ENCODE peak calls at places on chromosomes 6 and 20, in four cellular contexts. One of them, this sample, is unnamed. For H3K27me3, the result is how much of the 10 kb centered on the place peaks cover.

GRCh38 chr6:107511410-107512070 is 21.6 kb downstream of the SOBP start:
- DNase-seq in neuronal stem cell: no peak
- DNase-seq in fibroblast of lung: no peak
- DNase-seq in endothelial cell of umbilical vein: no peak
- DNase-seq in this sample: no peak

GRCh38 chr6:92684386-92684785 is 735.0 kb downstream of the EPHA7 start:
- DNase-seq in neuronal stem cell: no peak
- DNase-seq in fibroblast of lung: peak
- DNase-seq in endothelial cell of umbilical vein: no peak
- DNase-seq in this sample: no peak

GRCh38 chr20:41923604-41924003 is 305.4 kb upstream of the CHD6 start:
- DNase-seq in neuronal stem cell: no peak
- DNase-seq in fibroblast of lung: no peak
- DNase-seq in endothelial cell of umbilical vein: no peak
- DNase-seq in this sample: no peak

GRCh38 chr6:101832371-101832770 is 438.9 kb downstream of the GRIK2 start:
- DNase-seq in neuronal stem cell: no peak
- DNase-seq in fibroblast of lung: no peak
- DNase-seq in endothelial cell of umbilical vein: no peak
- DNase-seq in this sample: no peak

GRCh38 chr6:76861403-76861802 is 601.9 kb downstream of the HTR1B start:
- DNase-seq in neuronal stem cell: no peak
- DNase-seq in fibroblast of lung: no peak
- DNase-seq in endothelial cell of umbilical vein: peak
- DNase-seq in this sample: no peak

GRCh38 chr6:157877573-157878011 is 54.5 kb downstream of the SNX9 start:
- DNase-seq in neuronal stem cell: no peak
- DNase-seq in fibroblast of lung: no peak
- DNase-seq in endothelial cell of umbilical vein: no peak
- DNase-seq in this sample: no peak

GRCh38 chr6:170441316-170441715 is 111.8 kb downstream of the PSMB1 start:
- DNase-seq in neuronal stem cell: no peak
- DNase-seq in fibroblast of lung: peak
- DNase-seq in endothelial cell of umbilical vein: no peak
- DNase-seq in this sample: no peak

GRCh38 chr20:47362361-47363219 is 6.1 kb upstream of the ZMYND8 start:
- DNase-seq in neuronal stem cell: no peak
- DNase-seq in fibroblast of lung: no peak
- DNase-seq in endothelial cell of umbilical vein: no peak
- DNase-seq in this sample: peak

DNA sequence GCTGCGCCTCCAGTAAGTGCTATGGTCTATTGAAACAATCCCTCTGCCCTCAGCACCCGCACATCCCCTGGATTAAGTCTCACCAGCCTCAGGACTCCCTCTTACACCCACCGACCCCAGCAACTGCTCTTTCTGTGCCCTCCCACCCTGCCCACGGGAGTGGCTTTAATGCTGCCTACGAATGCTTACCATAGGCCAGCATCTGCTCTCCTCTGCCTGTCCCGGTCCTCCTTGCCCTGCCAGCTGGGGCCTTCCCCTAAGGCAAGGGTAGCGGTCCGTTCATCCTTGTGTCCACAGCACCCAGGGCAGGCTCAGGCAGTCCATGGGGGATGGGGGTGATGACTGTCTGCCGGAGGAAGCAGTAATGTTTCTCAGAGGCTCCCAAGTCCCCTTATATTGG is 4.1 kb downstream of the EBF4 start:
- DNase-seq in neuronal stem cell: no peak
- DNase-seq in fibroblast of lung: no peak
- DNase-seq in endothelial cell of umbilical vein: no peak
- DNase-seq in this sample: no peak
- H3K27me3 ChIP-seq in neuronal stem cell: under half
- H3K27me3 ChIP-seq in fibroblast of lung: under half
- H3K27me3 ChIP-seq in endothelial cell of umbilical vein: under half
- H3K27me3 ChIP-seq in this sample: under half

GRCh38 chr6:5152417-5152816 is 67.3 kb downstream of the PPP1R3G start:
- DNase-seq in neuronal stem cell: no peak
- DNase-seq in fibroblast of lung: no peak
- DNase-seq in endothelial cell of umbilical vein: no peak
- DNase-seq in this sample: no peak
- H3K9ac ChIP-seq in neuronal stem cell: no peak
- H3K9ac ChIP-seq in fibroblast of lung: no peak
- H3K9ac ChIP-seq in endothelial cell of umbilical vein: no peak
- H3K9ac ChIP-seq in this sample: no peak

DNA sequence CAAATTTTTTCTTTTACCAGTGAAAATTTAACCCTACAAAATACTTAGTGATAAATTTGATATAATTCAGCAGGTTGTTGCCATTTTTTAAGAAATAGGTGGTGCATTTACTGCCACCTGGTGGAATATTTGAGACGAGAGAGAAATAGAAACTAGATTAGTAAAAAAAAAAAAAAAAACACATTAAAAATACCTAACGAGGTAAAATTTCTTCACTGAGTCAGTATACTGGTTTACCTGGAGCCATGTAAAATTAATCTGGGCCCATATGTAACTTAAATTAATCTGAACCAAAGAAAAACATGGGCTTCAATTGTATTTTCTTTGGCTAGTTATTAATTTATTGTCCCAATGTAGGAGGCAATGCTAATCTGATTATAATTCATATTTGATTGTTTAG is 520.8 kb downstream of the EPM2A start:
- DNase-seq in neuronal stem cell: peak
- DNase-seq in fibroblast of lung: peak
- DNase-seq in endothelial cell of umbilical vein: peak
- DNase-seq in this sample: peak
- H2AFZ ChIP-seq in neuronal stem cell: peak
- H2AFZ ChIP-seq in fibroblast of lung: no peak
- H2AFZ ChIP-seq in endothelial cell of umbilical vein: no peak
- H2AFZ ChIP-seq in this sample: no peak

GRCh38 chr6:73017473-73017872 is 207.8 kb downstream of the KHDC1L start:
- DNase-seq in neuronal stem cell: no peak
- DNase-seq in fibroblast of lung: no peak
- DNase-seq in endothelial cell of umbilical vein: no peak
- DNase-seq in this sample: no peak
- H3K27me3 ChIP-seq in neuronal stem cell: under half
- H3K27me3 ChIP-seq in fibroblast of lung: under half
- H3K27me3 ChIP-seq in endothelial cell of umbilical vein: under half
- H3K27me3 ChIP-seq in this sample: under half

GRCh38 chr20:63311833-63312243 is 18.9 kb downstream of the COL20A1 start:
- DNase-seq in neuronal stem cell: no peak
- DNase-seq in fibroblast of lung: no peak
- DNase-seq in endothelial cell of umbilical vein: no peak
- DNase-seq in this sample: peak
- H3K9ac ChIP-seq in neuronal stem cell: no peak
- H3K9ac ChIP-seq in fibroblast of lung: no peak
- H3K9ac ChIP-seq in endothelial cell of umbilical vein: no peak
- H3K9ac ChIP-seq in this sample: no peak

This sample was measured in DND-41.